ENCODE peak calls at places on chromosome 13, in five cellular contexts. One of them, this sample, is unnamed.

GRCh38 chr13:51997641-51998330 is 13.5 kb downstream of the ATP7B start:
- DNase-seq in stimulated activated CD8-positive, alpha-beta memory T cell treated with anti-CD3 and anti-CD28 coated beads, Interleukin-7, amount 100 ng/mL, for 1 hour: no peak
- DNase-seq in activated CD8-positive, alpha-beta T cell treated with anti-CD3 and anti-CD28 coated beads, Interleukin-2, amount 10 ng/mL, durations not matched to agents 7 days and 5 days: no peak
- DNase-seq in T-helper 1 cell: no peak
- DNase-seq in Ammon's horn: no peak
- DNase-seq in this sample: no peak

GRCh38 chr13:46176756-46177155 is 5.2 kb downstream of the LCP1 start:
- DNase-seq in activated CD8-positive, alpha-beta T cell treated with anti-CD3 and anti-CD28 coated beads, Interleukin-2, amount 10 ng/mL, durations not matched to agents 7 days and 5 days: peak
- DNase-seq in T-helper 1 cell: no peak
- DNase-seq in Ammon's horn: peak
- DNase-seq in stimulated activated CD8-positive, alpha-beta memory T cell treated with anti-CD3 and anti-CD28 coated beads, Interleukin-7, amount 100 ng/mL, for 1 hour: no peak
- DNase-seq in this sample: no peak

GRCh38 chr13:103282571-103283450 is 216.6 kb upstream of the SLC10A2 start:
- DNase-seq in activated CD8-positive, alpha-beta T cell treated with anti-CD3 and anti-CD28 coated beads, Interleukin-2, amount 10 ng/mL, durations not matched to agents 7 days and 5 days: no peak
- DNase-seq in T-helper 1 cell: no peak
- DNase-seq in stimulated activated CD8-positive, alpha-beta memory T cell treated with anti-CD3 and anti-CD28 coated beads, Interleukin-7, amount 100 ng/mL, for 1 hour: no peak
- DNase-seq in Ammon's horn: no peak
- DNase-seq in this sample: no peak

GRCh38 chr13:110137677-110138008 is 169.3 kb downstream of the COL4A1 start:
- DNase-seq in T-helper 1 cell: no peak
- DNase-seq in Ammon's horn: peak
- DNase-seq in activated CD8-positive, alpha-beta T cell treated with anti-CD3 and anti-CD28 coated beads, Interleukin-2, amount 10 ng/mL, durations not matched to agents 7 days and 5 days: no peak
- DNase-seq in stimulated activated CD8-positive, alpha-beta memory T cell treated with anti-CD3 and anti-CD28 coated beads, Interleukin-7, amount 100 ng/mL, for 1 hour: no peak
- DNase-seq in this sample: no peak

GRCh38 chr13:97353927-97354326 is 80.0 kb upstream of the RAP2A start:
- DNase-seq in activated CD8-positive, alpha-beta T cell treated with anti-CD3 and anti-CD28 coated beads, Interleukin-2, amount 10 ng/mL, durations not matched to agents 7 days and 5 days: no peak
- DNase-seq in Ammon's horn: no peak
- DNase-seq in T-helper 1 cell: no peak
- DNase-seq in stimulated activated CD8-positive, alpha-beta memory T cell treated with anti-CD3 and anti-CD28 coated beads, Interleukin-7, amount 100 ng/mL, for 1 hour: no peak
- DNase-seq in this sample: no peak

GRCh38 chr13:40371531-40372125 is 294.8 kb downstream of the FOXO1 start:
- DNase-seq in Ammon's horn: no peak
- DNase-seq in stimulated activated CD8-positive, alpha-beta memory T cell treated with anti-CD3 and anti-CD28 coated beads, Interleukin-7, amount 100 ng/mL, for 1 hour: no peak
- DNase-seq in T-helper 1 cell: no peak
- DNase-seq in activated CD8-positive, alpha-beta T cell treated with anti-CD3 and anti-CD28 coated beads, Interleukin-2, amount 10 ng/mL, durations not matched to agents 7 days and 5 days: no peak
- DNase-seq in this sample: no peak

GRCh38 chr13:31209172-31209818 is 9.5 kb downstream of the B3GLCT start:
- DNase-seq in stimulated activated CD8-positive, alpha-beta memory T cell treated with anti-CD3 and anti-CD28 coated beads, Interleukin-7, amount 100 ng/mL, for 1 hour: no peak
- DNase-seq in T-helper 1 cell: no peak
- DNase-seq in activated CD8-positive, alpha-beta T cell treated with anti-CD3 and anti-CD28 coated beads, Interleukin-2, amount 10 ng/mL, durations not matched to agents 7 days and 5 days: peak
- DNase-seq in Ammon's horn: peak
- DNase-seq in this sample: peak

GRCh38 chr13:76848596-76848995 is 37.6 kb downstream of the KCTD12 start:
- DNase-seq in T-helper 1 cell: no peak
- DNase-seq in activated CD8-positive, alpha-beta T cell treated with anti-CD3 and anti-CD28 coated beads, Interleukin-2, amount 10 ng/mL, durations not matched to agents 7 days and 5 days: no peak
- DNase-seq in stimulated activated CD8-positive, alpha-beta memory T cell treated with anti-CD3 and anti-CD28 coated beads, Interleukin-7, amount 100 ng/mL, for 1 hour: no peak
- DNase-seq in Ammon's horn: no peak
- DNase-seq in this sample: peak

GRCh38 chr13:99601535-99601934 is 100.3 kb downstream of the TM9SF2 start:
- DNase-seq in activated CD8-positive, alpha-beta T cell treated with anti-CD3 and anti-CD28 coated beads, Interleukin-2, amount 10 ng/mL, durations not matched to agents 7 days and 5 days: no peak
- DNase-seq in T-helper 1 cell: no peak
- DNase-seq in stimulated activated CD8-positive, alpha-beta memory T cell treated with anti-CD3 and anti-CD28 coated beads, Interleukin-7, amount 100 ng/mL, for 1 hour: no peak
- DNase-seq in Ammon's horn: no peak
- DNase-seq in this sample: no peak

GRCh38 chr13:111337206-111337605 is 16.8 kb downstream of the TEX29 start:
- DNase-seq in activated CD8-positive, alpha-beta T cell treated with anti-CD3 and anti-CD28 coated beads, Interleukin-2, amount 10 ng/mL, durations not matched to agents 7 days and 5 days: no peak
- DNase-seq in Ammon's horn: no peak
- DNase-seq in stimulated activated CD8-positive, alpha-beta memory T cell treated with anti-CD3 and anti-CD28 coated beads, Interleukin-7, amount 100 ng/mL, for 1 hour: no peak
- DNase-seq in T-helper 1 cell: no peak
- DNase-seq in this sample: no peak

GRCh38 chr13:105611424-105611823 is 924.0 kb downstream of the EFNB2 start:
- DNase-seq in T-helper 1 cell: no peak
- DNase-seq in Ammon's horn: no peak
- DNase-seq in activated CD8-positive, alpha-beta T cell treated with anti-CD3 and anti-CD28 coated beads, Interleukin-2, amount 10 ng/mL, durations not matched to agents 7 days and 5 days: no peak
- DNase-seq in stimulated activated CD8-positive, alpha-beta memory T cell treated with anti-CD3 and anti-CD28 coated beads, Interleukin-7, amount 100 ng/mL, for 1 hour: no peak
- DNase-seq in this sample: no peak

GRCh38 chr13:80276371-80277289 is 64.3 kb downstream of the SPRY2 start:
- DNase-seq in Ammon's horn: peak
- DNase-seq in activated CD8-positive, alpha-beta T cell treated with anti-CD3 and anti-CD28 coated beads, Interleukin-2, amount 10 ng/mL, durations not matched to agents 7 days and 5 days: no peak
- DNase-seq in stimulated activated CD8-positive, alpha-beta memory T cell treated with anti-CD3 and anti-CD28 coated beads, Interleukin-7, amount 100 ng/mL, for 1 hour: no peak
- DNase-seq in T-helper 1 cell: no peak
- DNase-seq in this sample: no peak

GRCh38 chr13:103386341-103386740 is 320.1 kb upstream of the SLC10A2 start:
- DNase-seq in T-helper 1 cell: no peak
- DNase-seq in stimulated activated CD8-positive, alpha-beta memory T cell treated with anti-CD3 and anti-CD28 coated beads, Interleukin-7, amount 100 ng/mL, for 1 hour: no peak
- DNase-seq in Ammon's horn: no peak
- DNase-seq in activated CD8-positive, alpha-beta T cell treated with anti-CD3 and anti-CD28 coated beads, Interleukin-2, amount 10 ng/mL, durations not matched to agents 7 days and 5 days: no peak
- DNase-seq in this sample: no peak

GRCh38 chr13:25214371-25215252 is 42.5 kb upstream of the AMER2 start:
- DNase-seq in Ammon's horn: peak
- DNase-seq in T-helper 1 cell: no peak
- DNase-seq in stimulated activated CD8-positive, alpha-beta memory T cell treated with anti-CD3 and anti-CD28 coated beads, Interleukin-7, amount 100 ng/mL, for 1 hour: no peak
- DNase-seq in activated CD8-positive, alpha-beta T cell treated with anti-CD3 and anti-CD28 coated beads, Interleukin-2, amount 10 ng/mL, durations not matched to agents 7 days and 5 days: no peak
- DNase-seq in this sample: no peak

GRCh38 chr13:19601749-19602725 is 31.4 kb upstream of the MPHOSPH8 start:
- DNase-seq in Ammon's horn: no peak
- DNase-seq in T-helper 1 cell: no peak
- DNase-seq in activated CD8-positive, alpha-beta T cell treated with anti-CD3 and anti-CD28 coated beads, Interleukin-2, amount 10 ng/mL, durations not matched to agents 7 days and 5 days: peak
- DNase-seq in stimulated activated CD8-positive, alpha-beta memory T cell treated with anti-CD3 and anti-CD28 coated beads, Interleukin-7, amount 100 ng/mL, for 1 hour: no peak
- DNase-seq in this sample: peak

GRCh38 chr13:44971656-44972595 is 17.3 kb downstream of the NUFIP1 start:
- DNase-seq in activated CD8-positive, alpha-beta T cell treated with anti-CD3 and anti-CD28 coated beads, Interleukin-2, amount 10 ng/mL, durations not matched to agents 7 days and 5 days: no peak
- DNase-seq in Ammon's horn: peak
- DNase-seq in T-helper 1 cell: no peak
- DNase-seq in stimulated activated CD8-positive, alpha-beta memory T cell treated with anti-CD3 and anti-CD28 coated beads, Interleukin-7, amount 100 ng/mL, for 1 hour: no peak
- DNase-seq in this sample: no peak

GRCh38 chr13:49561064-49561410 is 24.3 kb downstream of the RCBTB1 start:
- DNase-seq in stimulated activated CD8-positive, alpha-beta memory T cell treated with anti-CD3 and anti-CD28 coated beads, Interleukin-7, amount 100 ng/mL, for 1 hour: no peak
- DNase-seq in activated CD8-positive, alpha-beta T cell treated with anti-CD3 and anti-CD28 coated beads, Interleukin-2, amount 10 ng/mL, durations not matched to agents 7 days and 5 days: no peak
- DNase-seq in Ammon's horn: no peak
- DNase-seq in T-helper 1 cell: no peak
- DNase-seq in this sample: no peak

GRCh38 chr13:19182536-19182935 is 912 bp upstream of the TUBA3C start:
- DNase-seq in Ammon's horn: no peak
- DNase-seq in activated CD8-positive, alpha-beta T cell treated with anti-CD3 and anti-CD28 coated beads, Interleukin-2, amount 10 ng/mL, durations not matched to agents 7 days and 5 days: no peak
- DNase-seq in stimulated activated CD8-positive, alpha-beta memory T cell treated with anti-CD3 and anti-CD28 coated beads, Interleukin-7, amount 100 ng/mL, for 1 hour: no peak
- DNase-seq in T-helper 1 cell: no peak
- DNase-seq in this sample: no peak

GRCh38 chr13:44231786-44232516 is 141.7 kb upstream of the SERP2 start:
- DNase-seq in activated CD8-positive, alpha-beta T cell treated with anti-CD3 and anti-CD28 coated beads, Interleukin-2, amount 10 ng/mL, durations not matched to agents 7 days and 5 days: no peak
- DNase-seq in stimulated activated CD8-positive, alpha-beta memory T cell treated with anti-CD3 and anti-CD28 coated beads, Interleukin-7, amount 100 ng/mL, for 1 hour: no peak
- DNase-seq in T-helper 1 cell: no peak
- DNase-seq in Ammon's horn: no peak
- DNase-seq in this sample: no peak

GRCh38 chr13:41791056-41791455 is 169.9 kb downstream of the VWA8 start:
- DNase-seq in Ammon's horn: no peak
- DNase-seq in activated CD8-positive, alpha-beta T cell treated with anti-CD3 and anti-CD28 coated beads, Interleukin-2, amount 10 ng/mL, durations not matched to agents 7 days and 5 days: no peak
- DNase-seq in T-helper 1 cell: no peak
- DNase-seq in stimulated activated CD8-positive, alpha-beta memory T cell treated with anti-CD3 and anti-CD28 coated beads, Interleukin-7, amount 100 ng/mL, for 1 hour: no peak
- DNase-seq in this sample: no peak

GRCh38 chr13:75173457-75174356 is 308.3 kb downstream of the TBC1D4 start:
- DNase-seq in T-helper 1 cell: no peak
- DNase-seq in stimulated activated CD8-positive, alpha-beta memory T cell treated with anti-CD3 and anti-CD28 coated beads, Interleukin-7, amount 100 ng/mL, for 1 hour: no peak
- DNase-seq in activated CD8-positive, alpha-beta T cell treated with anti-CD3 and anti-CD28 coated beads, Interleukin-2, amount 10 ng/mL, durations not matched to agents 7 days and 5 days: no peak
- DNase-seq in Ammon's horn: no peak
- DNase-seq in this sample: no peak

GRCh38 chr13:24203726-24204295 is 43.3 kb downstream of the SPATA13 start:
- DNase-seq in stimulated activated CD8-positive, alpha-beta memory T cell treated with anti-CD3 and anti-CD28 coated beads, Interleukin-7, amount 100 ng/mL, for 1 hour: no peak
- DNase-seq in Ammon's horn: no peak
- DNase-seq in activated CD8-positive, alpha-beta T cell treated with anti-CD3 and anti-CD28 coated beads, Interleukin-2, amount 10 ng/mL, durations not matched to agents 7 days and 5 days: peak
- DNase-seq in T-helper 1 cell: no peak
- DNase-seq in this sample: no peak

GRCh38 chr13:72754111-72754510 is 26.4 kb downstream of the BORA start:
- DNase-seq in T-helper 1 cell: no peak
- DNase-seq in Ammon's horn: no peak
- DNase-seq in activated CD8-positive, alpha-beta T cell treated with anti-CD3 and anti-CD28 coated beads, Interleukin-2, amount 10 ng/mL, durations not matched to agents 7 days and 5 days: no peak
- DNase-seq in stimulated activated CD8-positive, alpha-beta memory T cell treated with anti-CD3 and anti-CD28 coated beads, Interleukin-7, amount 100 ng/mL, for 1 hour: no peak
- DNase-seq in this sample: no peak

GRCh38 chr13:73544175-73544574 is 485.4 kb downstream of the KLF5 start:
- DNase-seq in activated CD8-positive, alpha-beta T cell treated with anti-CD3 and anti-CD28 coated beads, Interleukin-2, amount 10 ng/mL, durations not matched to agents 7 days and 5 days: no peak
- DNase-seq in T-helper 1 cell: no peak
- DNase-seq in stimulated activated CD8-positive, alpha-beta memory T cell treated with anti-CD3 and anti-CD28 coated beads, Interleukin-7, amount 100 ng/mL, for 1 hour: no peak
- DNase-seq in Ammon's horn: no peak
- DNase-seq in this sample: no peak

GRCh38 chr13:102793583-102794355 is 5.0 kb downstream of the POGLUT2 start:
- DNase-seq in T-helper 1 cell: no peak
- DNase-seq in activated CD8-positive, alpha-beta T cell treated with anti-CD3 and anti-CD28 coated beads, Interleukin-2, amount 10 ng/mL, durations not matched to agents 7 days and 5 days: no peak
- DNase-seq in stimulated activated CD8-positive, alpha-beta memory T cell treated with anti-CD3 and anti-CD28 coated beads, Interleukin-7, amount 100 ng/mL, for 1 hour: no peak
- DNase-seq in Ammon's horn: no peak
- DNase-seq in this sample: no peak

GRCh38 chr13:110925023-110925608 is 10.2 kb upstream of the ANKRD10 start:
- DNase-seq in Ammon's horn: no peak
- DNase-seq in activated CD8-positive, alpha-beta T cell treated with anti-CD3 and anti-CD28 coated beads, Interleukin-2, amount 10 ng/mL, durations not matched to agents 7 days and 5 days: peak
- DNase-seq in stimulated activated CD8-positive, alpha-beta memory T cell treated with anti-CD3 and anti-CD28 coated beads, Interleukin-7, amount 100 ng/mL, for 1 hour: no peak
- DNase-seq in T-helper 1 cell: no peak
- DNase-seq in this sample: no peak

GRCh38 chr13:111115051-111115840 is at the start of gene ARHGEF7:
- DNase-seq in activated CD8-positive, alpha-beta T cell treated with anti-CD3 and anti-CD28 coated beads, Interleukin-2, amount 10 ng/mL, durations not matched to agents 7 days and 5 days: no peak
- DNase-seq in T-helper 1 cell: no peak
- DNase-seq in Ammon's horn: no peak
- DNase-seq in stimulated activated CD8-positive, alpha-beta memory T cell treated with anti-CD3 and anti-CD28 coated beads, Interleukin-7, amount 100 ng/mL, for 1 hour: no peak
- DNase-seq in this sample: peak

GRCh38 chr13:102680842-102681725 is 13.8 kb downstream of the METTL21C start:
- DNase-seq in T-helper 1 cell: no peak
- DNase-seq in stimulated activated CD8-positive, alpha-beta memory T cell treated with anti-CD3 and anti-CD28 coated beads, Interleukin-7, amount 100 ng/mL, for 1 hour: no peak
- DNase-seq in activated CD8-positive, alpha-beta T cell treated with anti-CD3 and anti-CD28 coated beads, Interleukin-2, amount 10 ng/mL, durations not matched to agents 7 days and 5 days: no peak
- DNase-seq in Ammon's horn: no peak
- DNase-seq in this sample: no peak

GRCh38 chr13:93603043-93603442 is 376.4 kb downstream of the GPC6 start:
- DNase-seq in stimulated activated CD8-positive, alpha-beta memory T cell treated with anti-CD3 and anti-CD28 coated beads, Interleukin-7, amount 100 ng/mL, for 1 hour: no peak
- DNase-seq in activated CD8-positive, alpha-beta T cell treated with anti-CD3 and anti-CD28 coated beads, Interleukin-2, amount 10 ng/mL, durations not matched to agents 7 days and 5 days: no peak
- DNase-seq in Ammon's horn: no peak
- DNase-seq in T-helper 1 cell: no peak
- DNase-seq in this sample: no peak

This sample was measured in ovary.